ENCODE peak calls at places on chromosomes 2 and 18, in six cellular contexts. A is transverse colon, M is SK-N-SH, E is HepG2, C is K562, X is SK-N-MC. J is an unnamed sample.

GRCh38 chr18:69845588-69846506 is 101.8 kb downstream of the CD226 start:
- DNase-seq in A (peak), M (no peak), E (no peak), C (no peak), X (no peak), J (no peak)

GRCh38 chr18:55405655-55406373 is 182.2 kb downstream of the TCF4 start:
- DNase-seq in A (peak), M (peak), E (no peak), C (peak), X (no peak), J (no peak)

GRCh38 chr2:178199334-178199733 is 5.0 kb downstream of the OSBPL6 start:
- DNase-seq in A (no peak), M (no peak), E (no peak), C (no peak), X (no peak), J (no peak)

GRCh38 chr2:60104514-60105501 is 448.6 kb downstream of the BCL11A start:
- DNase-seq in A (no peak), M (no peak), E (no peak), C (no peak), X (no peak), J (peak)

GRCh38 chr2:230411484-230412368 is 4.3 kb upstream of the SP100 start:
- DNase-seq in A (peak), M (peak), E (peak), C (peak), X (no peak), J (peak)

GRCh38 chr18:24559474-24560018 is 99.1 kb downstream of the HRH4 start:
- DNase-seq in A (no peak), M (no peak), E (no peak), C (no peak), X (no peak), J (no peak)

GRCh38 chr2:63785096-63785495 is 56.6 kb upstream of the UGP2 start:
- DNase-seq in A (no peak), M (no peak), E (no peak), C (no peak), X (no peak), J (no peak)

GRCh38 chr2:5673861-5674240 is 18.3 kb upstream of the SOX11 start:
- DNase-seq in A (no peak), M (no peak), E (no peak), C (no peak), X (no peak), J (no peak)

GRCh38 chr18:11518788-11519685 is 90.4 kb upstream of the SLC35G4 start:
- DNase-seq in A (peak), M (peak), E (peak), C (peak), X (peak), J (peak)

GRCh38 chr2:29700560-29700959 is 220.8 kb downstream of the ALK start:
- DNase-seq in A (no peak), M (no peak), E (no peak), C (no peak), X (no peak), J (no peak)

GRCh38 chr2:38376346-38376682 is 759 bp downstream of the ATL2 start:
- DNase-seq in A (peak), M (no peak), E (peak), C (no peak), X (no peak), J (peak)

GRCh38 chr2:109264595-109265328 is 135.8 kb downstream of the SH3RF3 start:
- DNase-seq in A (no peak), M (no peak), E (peak), C (no peak), X (no peak), J (no peak)

GRCh38 chr2:9715238-9715637 is 84.4 kb upstream of the YWHAQ start:
- DNase-seq in A (no peak), M (no peak), E (no peak), C (no peak), X (no peak), J (no peak)

GRCh38 chr18:77820472-77820871 is 570.8 kb downstream of the GALR1 start:
- DNase-seq in A (no peak), M (no peak), E (no peak), C (no peak), X (no peak), J (no peak)

GRCh38 chr2:120032297-120032696 is 19.4 kb downstream of the EPB41L5 start:
- DNase-seq in A (no peak), M (no peak), E (no peak), C (no peak), X (no peak), J (no peak)

GRCh38 chr2:71608441-71608840 is 155.1 kb downstream of the DYSF start:
- DNase-seq in A (no peak), M (no peak), E (no peak), C (no peak), X (no peak), J (no peak)

GRCh38 chr2:160257015-160257741 is 57.1 kb upstream of the ITGB6 start:
- DNase-seq in A (peak), M (no peak), E (no peak), C (no peak), X (no peak), J (no peak)

GRCh38 chr18:63951302-63951705 is 2.2 kb downstream of the HMSD start:
- DNase-seq in A (no peak), M (no peak), E (no peak), C (no peak), X (no peak), J (no peak)

GRCh38 chr2:233421091-233421816 is 67.0 kb downstream of the DGKD start:
- DNase-seq in A (no peak), M (no peak), E (no peak), C (no peak), X (no peak), J (no peak)

GRCh38 chr2:118667964-118668363 is 179.5 kb downstream of the EN1 start:
- DNase-seq in A (no peak), M (no peak), E (no peak), C (no peak), X (no peak), J (no peak)

GRCh38 chr2:1593371-1594205 is 150.7 kb downstream of the PXDN start:
- DNase-seq in A (no peak), M (peak), E (no peak), C (no peak), X (no peak), J (no peak)
- TF ChIP-seq POLR2AphosphoS5 in A (no peak), M (peak), E (no peak), C (no peak), X (no peak), J (no peak)

GRCh38 chr2:27322301-27322765 is 564 bp downstream of the MPV17 start:
- DNase-seq in A (peak), M (peak), E (no peak), C (peak), X (no peak), J (no peak)

GRCh38 chr2:27323592-27324285 is 842 bp upstream of the MPV17 start:
- DNase-seq in A (no peak), M (no peak), E (no peak), C (no peak), X (no peak), J (no peak)

GRCh38 chr2:27326536-27326935 is 3.6 kb upstream of the MPV17 start:
- DNase-seq in A (no peak), M (no peak), E (no peak), C (no peak), X (no peak), J (no peak)

GRCh38 chr2:27322766-27323591 is at the start of gene MPV17:
- DNase-seq in A (peak), M (peak), E (peak), C (peak), X (no peak), J (peak)

GRCh38 chr2:27324720-27325119 is 1.8 kb upstream of the MPV17 start:
- DNase-seq in A (no peak), M (no peak), E (no peak), C (no peak), X (no peak), J (peak)
- TF ChIP-seq POLR2AphosphoS5 in A (no peak), M (no peak), E (peak), C (no peak), X (no peak), J (no peak)

DNA sequence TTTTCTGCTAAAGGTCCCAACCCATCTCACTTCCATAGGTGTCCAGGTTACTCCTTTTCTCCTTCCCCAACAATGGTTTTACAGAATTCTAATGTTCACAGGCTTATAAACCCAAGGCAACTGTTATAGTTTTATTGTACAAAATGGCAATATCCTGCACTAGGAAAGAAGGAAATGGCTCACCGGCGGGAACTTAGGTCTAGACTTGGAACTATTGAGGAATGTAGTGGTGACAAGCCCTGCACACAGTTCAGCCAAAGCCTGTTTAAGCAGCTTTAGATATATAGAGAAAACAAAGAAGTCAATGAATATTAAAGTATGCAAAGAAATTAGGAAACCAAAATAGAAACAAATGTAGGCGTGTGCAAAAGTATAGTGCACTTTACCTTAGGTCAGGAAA is 22.6 kb upstream of the KCNG3 start:
- DNase-seq in A (peak), M (no peak), E (no peak), C (no peak), X (no peak), J (no peak)
- TF ChIP-seq POLR2AphosphoS5 in A (no peak), M (no peak), E (no peak), C (no peak), X (no peak), J (no peak)

GRCh38 chr2:74107071-74107470 is 40.6 kb downstream of the BOLA3 start:
- DNase-seq in A (no peak), M (no peak), E (no peak), C (no peak), X (no peak), J (no peak)
- TF ChIP-seq POLR2AphosphoS5 in A (no peak), M (no peak), E (no peak), C (no peak), X (no peak), J (no peak)

GRCh38 chr2:236831698-236832097 is 254.0 kb upstream of the COPS8 start:
- DNase-seq in A (no peak), M (no peak), E (no peak), C (no peak), X (no peak), J (no peak)

GRCh38 chr2:236828820-236829219 is 256.9 kb upstream of the COPS8 start:
- DNase-seq in A (no peak), M (no peak), E (peak), C (no peak), X (no peak), J (no peak)

GRCh38 chr2:236828002-236828401 is 257.7 kb upstream of the COPS8 start:
- DNase-seq in A (no peak), M (no peak), E (no peak), C (no peak), X (no peak), J (no peak)

GRCh38 chr2:236833501-236834186 is 252.0 kb upstream of the COPS8 start:
- DNase-seq in A (no peak), M (no peak), E (no peak), C (no peak), X (no peak), J (no peak)

GRCh38 chr2:236830931-236831330 is 254.8 kb upstream of the COPS8 start:
- DNase-seq in A (no peak), M (no peak), E (no peak), C (no peak), X (no peak), J (no peak)
- TF ChIP-seq POLR2AphosphoS5 in A (no peak), M (no peak), E (no peak), C (no peak), X (no peak), J (no peak)